ENCODE peak calls at places on chromosomes 11 and 22, in four cellular contexts. T is naive thymus-derived CD4-positive, alpha-beta T cell; H is Karpas-422; Q is cardiac muscle cell. M is an unnamed sample. For H3K9me3, the result is how much of the 10 kb centered on the place peaks cover.

GRCh38 chr11:87445002-87445401 is 407.3 kb downstream of the TMEM135 start:
- DNase-seq in T (no peak), H (no peak), Q (peak), M (no peak)

GRCh38 chr11:698493-699115 is 3.0 kb downstream of the TMEM80 start:
- DNase-seq in T (no peak), H (no peak), Q (no peak), M (no peak)

GRCh38 chr11:45348729-45349128 is 62.6 kb upstream of the SYT13 start:
- DNase-seq in T (no peak), H (no peak), Q (no peak), M (no peak)

GRCh38 chr22:47933226-47933625 is 1170.8 kb downstream of the TBC1D22A start:
- DNase-seq in T (no peak), H (no peak), Q (no peak), M (no peak)

GRCh38 chr11:57251037-57251436 is 14.0 kb upstream of the APLNR start:
- DNase-seq in T (no peak), H (no peak), Q (no peak), M (no peak)

GRCh38 chr11:84291996-84292395 is 1005.8 kb upstream of the CCDC90B start:
- DNase-seq in T (no peak), H (no peak), Q (no peak), M (no peak)

GRCh38 chr22:25448435-25449051 is 115.9 kb upstream of the GRK3 start:
- DNase-seq in T (peak), H (peak), Q (peak), M (peak)

GRCh38 chr11:106585061-106585460 is 433.2 kb downstream of the GUCY1A2 start:
- DNase-seq in T (no peak), H (peak), Q (no peak), M (no peak)

GRCh38 chr11:90531001-90531400 is 308.2 kb upstream of the CHORDC1 start:
- DNase-seq in T (no peak), H (no peak), Q (no peak), M (no peak)

GRCh38 chr22:38348751-38349496 is 31.7 kb upstream of the CSNK1E start:
- DNase-seq in T (peak), H (no peak), Q (no peak), M (no peak)

GRCh38 chr22:45340323-45340722 is 30.6 kb downstream of the FAM118A start:
- DNase-seq in T (no peak), H (no peak), Q (no peak), M (no peak)

GRCh38 chr11:11532574-11532973 is 89.2 kb downstream of the GALNT18 start:
- DNase-seq in T (no peak), H (no peak), Q (no peak), M (no peak)

GRCh38 chr11:72947229-72947628 is 133.0 kb downstream of the ATG16L2 start:
- DNase-seq in T (no peak), H (no peak), Q (no peak), M (no peak)

GRCh38 chr22:39960791-39961746 is 872 bp downstream of the TMA7B start:
- DNase-seq in T (peak), H (no peak), Q (no peak), M (no peak)

GRCh38 chr11:47510231-47510630 is 42.7 kb downstream of the CELF1 start:
- DNase-seq in T (no peak), H (no peak), Q (no peak), M (no peak)

GRCh38 chr22:39236321-39237275 is 8.2 kb downstream of the PDGFB start:
- DNase-seq in T (no peak), H (peak), Q (peak), M (no peak)

GRCh38 chr11:121767433-121767832 is 314.7 kb upstream of the SORL1-AS1 start:
- DNase-seq in T (no peak), H (no peak), Q (peak), M (no peak)

GRCh38 chr11:3950996-3951662 is 95.7 kb downstream of the STIM1 start:
- DNase-seq in T (no peak), H (no peak), Q (peak), M (no peak)

GRCh38 chr11:135027461-135027860 is 615.4 kb upstream of the B3GAT1 start:
- DNase-seq in T (no peak), H (peak), Q (peak), M (peak)

GRCh38 chr11:10716122-10716521 is 22.6 kb upstream of the IRAG1 start:
- DNase-seq in T (no peak), H (no peak), Q (no peak), M (no peak)

GRCh38 chr11:73478737-73479347 is 102.6 kb downstream of the RELT start:
- DNase-seq in T (no peak), H (peak), Q (peak), M (peak)

GRCh38 chr11:119483881-119484371 is 61.0 kb upstream of the THY1 start:
- DNase-seq in T (no peak), H (no peak), Q (no peak), M (no peak)

GRCh38 chr22:47166446-47167016 is 404.1 kb downstream of the TBC1D22A start:
- DNase-seq in T (no peak), H (no peak), Q (no peak), M (no peak)

GRCh38 chr11:2578934-2579280 is 120.9 kb downstream of the KCNQ1OT1 start:
- DNase-seq in T (no peak), H (no peak), Q (no peak), M (no peak)

GRCh38 chr22:44495629-44496028 is 2.4 kb downstream of the RTL6 start:
- DNase-seq in T (no peak), H (no peak), Q (no peak), M (no peak)

GRCh38 chr22:49760630-49761571 is 66.8 kb downstream of the BRD1 start:
- DNase-seq in T (peak), H (no peak), Q (no peak), M (peak)

GRCh38 chr22:43998865-43999264 is 25.2 kb upstream of the PARVB start:
- DNase-seq in T (no peak), H (no peak), Q (no peak), M (no peak)

GRCh38 chr11:88886796-88887195 is 179.0 kb downstream of the GRM5 start:
- DNase-seq in T (peak), H (peak), Q (peak), M (peak)

GRCh38 chr11:115452245-115452644 is 52.0 kb downstream of the CADM1 start:
- DNase-seq in T (no peak), H (no peak), Q (no peak), M (no peak)

GRCh38 chr11:28966951-28967350 is 858.8 kb downstream of the METTL15 start:
- DNase-seq in T (no peak), H (no peak), Q (no peak), M (no peak)

GRCh38 chr22:20542736-20543135 is 35.3 kb downstream of the MED15 start:
- DNase-seq in T (no peak), H (no peak), Q (no peak), M (no peak)

GRCh38 chr22:34111210-34111824 is 191.0 kb upstream of the LARGE1 start:
- DNase-seq in T (no peak), H (peak), Q (peak), M (peak)

GRCh38 chr11:70862093-70862492 is 390.3 kb downstream of the SHANK2 start:
- DNase-seq in T (no peak), H (no peak), Q (no peak), M (no peak)

GRCh38 chr11:92409956-92410355 is 185.3 kb downstream of the FAT3 start:
- DNase-seq in T (no peak), H (no peak), Q (no peak), M (no peak)

GRCh38 chr11:21263026-21263425 is 593.6 kb downstream of the NELL1 start:
- DNase-seq in T (no peak), H (no peak), Q (no peak), M (no peak)

GRCh38 chr22:46908641-46909107 is 146.2 kb downstream of the TBC1D22A start:
- DNase-seq in T (no peak), H (no peak), Q (no peak), M (no peak)

GRCh38 chr11:12182650-12183511 is 72.5 kb downstream of the MICAL2 start:
- DNase-seq in T (peak), H (no peak), Q (peak), M (no peak)

DNA sequence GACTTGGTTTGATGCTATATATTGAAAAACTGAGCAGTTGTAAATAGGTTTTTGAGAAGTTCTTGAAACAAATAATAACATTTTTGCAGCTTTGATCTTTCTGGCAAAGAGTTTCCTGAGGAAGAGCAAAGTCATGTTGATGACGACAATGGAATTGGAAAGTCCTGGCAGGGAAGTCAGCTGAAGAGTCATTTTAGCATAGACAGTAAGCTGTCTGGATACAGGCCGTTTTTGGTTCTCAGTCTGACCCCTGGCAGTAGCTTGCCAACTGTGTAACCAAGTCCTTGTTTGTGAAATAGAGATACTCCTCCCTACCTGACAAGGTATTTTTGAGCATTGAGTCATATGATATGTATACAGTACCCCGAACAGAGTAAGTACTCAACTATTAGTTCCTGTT is 193.3 kb downstream of the C11orf91 start:
- DNase-seq in T (no peak), H (no peak), Q (no peak), M (no peak)
- H3K9me3 ChIP-seq in T (under half), H (under half), Q (under half), M (under half)

GRCh38 chr11:7591992-7592391 is 78.2 kb downstream of the PPFIBP2 start:
- DNase-seq in T (no peak), H (no peak), Q (no peak), M (no peak)
- H3K4me3 ChIP-seq in T (no peak), H (no peak), Q (no peak), M (no peak)

GRCh38 chr11:63488789-63489188 is 2.2 kb downstream of the PLAAT5 start:
- DNase-seq in T (no peak), H (no peak), Q (no peak), M (no peak)
- H3K9me3 ChIP-seq in T (under half), H (under half), Q (under half), M (under half)

GRCh38 chr22:23874871-23875270 is 17.2 kb downstream of the SLC2A11 start:
- DNase-seq in T (no peak), H (peak), Q (no peak), M (no peak)

GRCh38 chr22:23875801-23876200 is 18.1 kb downstream of the SLC2A11 start:
- DNase-seq in T (no peak), H (no peak), Q (no peak), M (no peak)

GRCh38 chr22:23877566-23877965 is 16.6 kb upstream of the MIF start:
- DNase-seq in T (no peak), H (no peak), Q (no peak), M (no peak)

GRCh38 chr22:23882370-23882769 is 11.8 kb upstream of the MIF start:
- DNase-seq in T (no peak), H (no peak), Q (no peak), M (no peak)

GRCh38 chr22:23878219-23878618 is 16.0 kb upstream of the MIF start:
- DNase-seq in T (no peak), H (no peak), Q (no peak), M (no peak)
- H3K4me3 ChIP-seq in T (no peak), H (no peak), Q (no peak), M (no peak)

GRCh38 chr11:58864335-58864734 is 19.8 kb upstream of the GLYATL2 start:
- DNase-seq in T (no peak), H (no peak), Q (no peak), M (no peak)

GRCh38 chr11:58863697-58864096 is 19.2 kb upstream of the GLYATL2 start:
- DNase-seq in T (no peak), H (no peak), Q (no peak), M (no peak)

GRCh38 chr11:58861533-58861932 is 17.0 kb upstream of the GLYATL2 start:
- DNase-seq in T (no peak), H (no peak), Q (no peak), M (no peak)

GRCh38 chr11:58867556-58867955 is 23.1 kb upstream of the GLYATL2 start:
- DNase-seq in T (no peak), H (no peak), Q (no peak), M (no peak)

GRCh38 chr11:58866788-58867187 is 22.3 kb upstream of the GLYATL2 start:
- DNase-seq in T (no peak), H (no peak), Q (no peak), M (no peak)
- H3K9me3 ChIP-seq in T (under half), H (under half), Q (under half), M (under half)

M was measured in OCI-LY7.